ENCODE peak calls at places on chromosomes 7 and 10, in eight cellular contexts. E is activated T-cell treated with anti-CD3 and anti-CD28 coated beads, Interleukin-2, amount 50 U/mL, for 72 hours; J is left colon; Z is upper lobe of left lung; A is activated T-helper 17 cell treated with anti-CD3 and anti-CD28 coated beads, Interleukin-2, amount 50 U/mL, for 72 hours; M is effector memory CD8-positive, alpha-beta T cell; W is omental fat pad; N is right lobe of liver. G is an unnamed sample.

GRCh38 chr7:79282882-79283602 is 170.4 kb downstream of the MAGI2 start:
- ATAC-seq in E (no peak), J (no peak), Z (no peak), A (no peak), M (no peak), W (peak; percentile 74), N (no peak), G (no peak)

GRCh38 chr10:20625868-20626267 is 271.2 kb downstream of the NEBL start:
- ATAC-seq in E (no peak), J (no peak), Z (no peak), A (no peak), M (no peak), W (no peak), N (no peak), G (no peak)

GRCh38 chr10:88840104-88840503 is 11.5 kb downstream of the ANKRD22 start:
- ATAC-seq in E (no peak), J (no peak), Z (no peak), A (no peak), M (no peak), W (no peak), N (peak; percentile 64), G (no peak)

GRCh38 chr7:128860158-128861073 is 2.2 kb upstream of the ATP6V1F start:
- ATAC-seq in E (no peak), J (no peak), Z (no peak), A (no peak), M (no peak), W (peak; percentile 1), N (no peak), G (no peak)

GRCh38 chr10:38093816-38094157 is 350 bp upstream of the ZNF37A start:
- ATAC-seq in E (peak; percentile 6), J (peak; percentile 35), Z (no peak), A (peak; percentile 9), M (peak; percentile 1), W (peak; percentile 5), N (peak; percentile 49), G (no peak)

GRCh38 chr7:8260871-8261707 is 878 bp downstream of the ICA1 start:
- ATAC-seq in E (peak; percentile 37), J (peak; percentile 66), Z (peak; percentile 68), A (peak; percentile 28), M (no peak), W (no peak), N (peak; percentile 72), G (no peak)

GRCh38 chr7:123860848-123861247 is 15.9 kb downstream of the HYAL4 start:
- ATAC-seq in E (no peak), J (no peak), Z (no peak), A (no peak), M (no peak), W (no peak), N (peak; percentile 84), G (no peak)

GRCh38 chr10:80136134-80136571 is 3.6 kb downstream of the PLAC9 start:
- ATAC-seq in E (no peak), J (no peak), Z (peak; percentile 58), A (no peak), M (no peak), W (peak; percentile 42), N (peak; percentile 40), G (no peak)

GRCh38 chr7:151518105-151518780 is 1.5 kb downstream of the RHEB start:
- ATAC-seq in E (peak; percentile 27), J (peak; percentile 30), Z (no peak), A (peak; percentile 26), M (peak; percentile 6), W (no peak), N (peak; percentile 60), G (peak; percentile 11)

GRCh38 chr7:7732566-7733290 is 14.3 kb upstream of the RPA3 start:
- ATAC-seq in E (no peak), J (peak; percentile 77), Z (no peak), A (no peak), M (no peak), W (no peak), N (no peak), G (no peak)

GRCh38 chr10:79414714-79415113 is 30.7 kb downstream of the ZCCHC24 start:
- ATAC-seq in E (no peak), J (no peak), Z (no peak), A (no peak), M (no peak), W (no peak), N (no peak), G (no peak)

GRCh38 chr7:128266529-128266890 is 25.4 kb downstream of the LEP start:
- ATAC-seq in E (no peak), J (no peak), Z (no peak), A (no peak), M (no peak), W (no peak), N (no peak), G (no peak)

GRCh38 chr10:73379064-73379748 is 20.5 kb upstream of the CFAP70 start:
- ATAC-seq in E (peak; percentile 50), J (no peak), Z (no peak), A (peak; percentile 24), M (no peak), W (no peak), N (no peak), G (no peak)

GRCh38 chr10:70981171-70981836 is 92.9 kb upstream of the PCBD1 start:
- ATAC-seq in E (no peak), J (no peak), Z (no peak), A (no peak), M (peak; percentile 22), W (no peak), N (peak; percentile 6), G (no peak)

GRCh38 chr10:74738543-74738942 is 87.9 kb upstream of the KAT6B start:
- ATAC-seq in E (no peak), J (no peak), Z (no peak), A (no peak), M (no peak), W (no peak), N (no peak), G (no peak)